ENCODE peak calls at places on chromosome X, in four cellular contexts. H, J, B and Z are unnamed samples.

GRCh38 chrX:13415551-13415950 is 95.7 kb upstream of the ATXN3L start:
- DNase-seq in H (no peak), J (no peak), B (no peak), Z (no peak)

GRCh38 chrX:57929373-57929772 is 19.1 kb upstream of the ZXDA start:
- DNase-seq in H (no peak), J (no peak), B (no peak), Z (no peak)

GRCh38 chrX:99752776-99753175 is 657.3 kb downstream of the PCDH19 start:
- DNase-seq in H (no peak), J (no peak), B (no peak), Z (no peak)

GRCh38 chrX:97311066-97311778 is 427.5 kb downstream of the RPA4 start:
- DNase-seq in H (no peak), J (no peak), B (no peak), Z (no peak)

GRCh38 chrX:77223046-77223445 is 224.1 kb upstream of the FGF16 start:
- DNase-seq in H (no peak), J (no peak), B (no peak), Z (no peak)

GRCh38 chrX:72243472-72243871 is 4.6 kb upstream of the ERCC6L start:
- DNase-seq in H (no peak), J (no peak), B (no peak), Z (no peak)

GRCh38 chrX:154044045-154044444 is 24.3 kb upstream of the IRAK1 start:
- DNase-seq in H (no peak), J (no peak), B (no peak), Z (no peak)

GRCh38 chrX:118347131-118347530 is 1.2 kb downstream of the WDR44 start:
- DNase-seq in H (no peak), J (no peak), B (no peak), Z (no peak)

GRCh38 chrX:2627272-2627867 is 63.7 kb upstream of the CD99 start:
- DNase-seq in H (no peak), J (no peak), B (no peak), Z (no peak)

GRCh38 chrX:128007882-128008281 is 44.3 kb downstream of the ACTRT1 start:
- DNase-seq in H (no peak), J (no peak), B (no peak), Z (no peak)